ENCODE peak calls at places on chromosomes 1 and 21, in eight cellular contexts. O is hypothalamus, C is retinal pigment epithelial cell, X is uterus, R is HTR-8/SVneo, G is brain microvascular endothelial cell, W is T-helper 9 cell, L is OCI-LY7. K is an unnamed sample.

GRCh38 chr1:116861137-116861536 is 48.6 kb upstream of the PTGFRN start:
- DNase-seq in G (no peak), R (no peak), W (no peak), C (no peak), L (no peak), O (no peak), X (no peak), K (no peak)

GRCh38 chr1:33032126-33032869 is 4.4 kb downstream of the AK2 start:
- DNase-seq in R (no peak), L (no peak), X (no peak), C (no peak), O (no peak), W (no peak), G (no peak), K (no peak)

GRCh38 chr1:22206551-22207125 is 63.7 kb upstream of the WNT4 start:
- DNase-seq in R (no peak), L (no peak), O (no peak), C (no peak), G (no peak), X (no peak), W (no peak), K (no peak)

GRCh38 chr1:202165267-202165941 is 5.0 kb upstream of the PTPN7 start:
- DNase-seq in L (no peak), G (no peak), X (no peak), W (peak; percentile 16), O (no peak), R (no peak), C (no peak), K (no peak)

GRCh38 chr1:157156058-157156541 is 17.9 kb upstream of the ETV3 start:
- DNase-seq in L (peak; percentile 76), X (peak; percentile 71), W (peak; percentile 74), G (peak; percentile 53), C (no peak), O (peak; percentile 63), R (peak; percentile 56), K (peak; percentile 67)

GRCh38 chr1:70044832-70045231 is 160.5 kb downstream of the LRRC40 start:
- DNase-seq in W (no peak), G (no peak), C (peak; percentile 21), L (no peak), R (peak; percentile 13), O (no peak), X (no peak), K (peak; percentile 46)

GRCh38 chr1:221747840-221748239 is 6.0 kb upstream of the DUSP10 start:
- DNase-seq in O (no peak), G (no peak), L (no peak), W (no peak), R (no peak), C (no peak), X (no peak), K (no peak)

GRCh38 chr1:232594018-232594502 is 35.9 kb downstream of the SIPA1L2 start:
- DNase-seq in X (no peak), C (no peak), R (peak; percentile 20), G (no peak), W (no peak), O (no peak), L (no peak), K (peak; percentile 44)

GRCh38 chr1:206921772-206922265 is at the start of gene FCMR:
- DNase-seq in R (no peak), W (peak; percentile 23), C (no peak), G (no peak), X (no peak), O (no peak), L (peak; percentile 80), K (no peak)

GRCh38 chr1:241465673-241466072 is 53.9 kb downstream of the FH start:
- DNase-seq in R (no peak), X (no peak), C (no peak), L (no peak), W (no peak), O (no peak), G (no peak), K (no peak)

GRCh38 chr1:33111965-33112364 is 31.0 kb downstream of the AZIN2 start:
- DNase-seq in C (no peak), O (no peak), W (no peak), G (no peak), X (no peak), L (peak; percentile 43), R (no peak), K (no peak)

GRCh38 chr1:32619701-32620485 is 30.5 kb downstream of the ZBTB8OS start:
- DNase-seq in O (no peak), L (peak; percentile 17), W (no peak), R (no peak), G (peak; percentile 4), C (no peak), X (no peak), K (no peak)

GRCh38 chr21:28516996-28517592 is 475.6 kb downstream of the LTN1 start:
- DNase-seq in C (no peak), O (peak; percentile 36), X (peak; percentile 36), L (peak; percentile 88), G (peak; percentile 22), W (peak; percentile 38), R (peak; percentile 36), K (peak; percentile 37)

K was measured in Caki2.